ENCODE peak calls at places on chromosome 1, in four cellular contexts. V is heart right ventricle, D is kidney epithelial cell, O is mesothelial cell of epicardium. U is an unnamed sample.

GRCh38 chr1:162023181-162023546 is 505 bp downstream of the OLFML2B start:
- DNase-seq in V (no peak), D (no peak), O (no peak), U (no peak)

GRCh38 chr1:90347366-90347765 is 352.5 kb downstream of the ZNF326 start:
- DNase-seq in O (no peak), V (no peak), D (no peak), U (no peak)

GRCh38 chr1:176744142-176744541 is 281.2 kb downstream of the PAPPA2 start:
- DNase-seq in D (no peak), O (no peak), V (no peak), U (no peak)

GRCh38 chr1:231107600-231108326 is 54.1 kb upstream of the TRIM67 start:
- DNase-seq in D (no peak), O (no peak), V (no peak), U (no peak)

GRCh38 chr1:21212126-21212525 is 35.4 kb upstream of the EIF4G3 start:
- DNase-seq in O (no peak), V (no peak), D (no peak), U (no peak)

GRCh38 chr1:3440282-3440681 is 14.2 kb upstream of the ARHGEF16 start:
- DNase-seq in V (no peak), O (no peak), D (no peak), U (no peak)

GRCh38 chr1:154716012-154716411 is 108.0 kb upstream of the ADAR start:
- DNase-seq in V (no peak), D (no peak), O (no peak), U (peak; percentile 66)

GRCh38 chr1:236058141-236058626 is 6.7 kb downstream of the NID1 start:
- DNase-seq in V (no peak), O (no peak), D (no peak), U (no peak)

GRCh38 chr1:89946532-89946931 is 48.4 kb upstream of the ZNF326 start:
- DNase-seq in O (no peak), D (no peak), V (no peak), U (no peak)

GRCh38 chr1:92754000-92754787 is 30.7 kb downstream of the EVI5 start:
- DNase-seq in V (no peak), D (no peak), O (no peak), U (no peak)

GRCh38 chr1:61873581-61873980 is 131.3 kb downstream of the PATJ start:
- DNase-seq in O (no peak), D (no peak), V (no peak), U (no peak)

GRCh38 chr1:184315254-184315653 is 71.6 kb upstream of the C1orf21 start:
- DNase-seq in D (no peak), V (no peak), O (no peak), U (no peak)

GRCh38 chr1:1168156-1168450 is 5.6 kb upstream of the TTLL10 start:
- DNase-seq in O (no peak), V (no peak), D (no peak), U (no peak)

GRCh38 chr1:212234431-212235298 is 50.5 kb upstream of the PPP2R5A start:
- DNase-seq in V (peak; percentile 73), O (no peak), D (peak; percentile 93), U (peak; percentile 78)

GRCh38 chr1:94072840-94073516 is 48.0 kb downstream of the ABCA4 start:
- DNase-seq in O (no peak), V (no peak), D (no peak), U (no peak)

GRCh38 chr1:226808501-226808900 is 61.9 kb upstream of the PSEN2 start:
- DNase-seq in V (no peak), D (no peak), O (no peak), U (no peak)

GRCh38 chr1:9207086-9207485 is 27.5 kb upstream of the H6PD start:
- DNase-seq in V (no peak), D (no peak), O (no peak), U (no peak)

GRCh38 chr1:214816603-214817002 is 213.6 kb downstream of the CENPF start:
- DNase-seq in D (no peak), O (no peak), V (no peak), U (no peak)
- TF ChIP-seq CTCF in D (peak; percentile 9), O (no peak), V (no peak), U (no peak)

GRCh38 chr1:160519542-160520435 is 3.3 kb downstream of the SLAMF6 start:
- DNase-seq in V (no peak), O (no peak), D (no peak), U (no peak)
- TF ChIP-seq CTCF in V (no peak), O (peak; percentile 41), D (no peak), U (no peak)

DNA sequence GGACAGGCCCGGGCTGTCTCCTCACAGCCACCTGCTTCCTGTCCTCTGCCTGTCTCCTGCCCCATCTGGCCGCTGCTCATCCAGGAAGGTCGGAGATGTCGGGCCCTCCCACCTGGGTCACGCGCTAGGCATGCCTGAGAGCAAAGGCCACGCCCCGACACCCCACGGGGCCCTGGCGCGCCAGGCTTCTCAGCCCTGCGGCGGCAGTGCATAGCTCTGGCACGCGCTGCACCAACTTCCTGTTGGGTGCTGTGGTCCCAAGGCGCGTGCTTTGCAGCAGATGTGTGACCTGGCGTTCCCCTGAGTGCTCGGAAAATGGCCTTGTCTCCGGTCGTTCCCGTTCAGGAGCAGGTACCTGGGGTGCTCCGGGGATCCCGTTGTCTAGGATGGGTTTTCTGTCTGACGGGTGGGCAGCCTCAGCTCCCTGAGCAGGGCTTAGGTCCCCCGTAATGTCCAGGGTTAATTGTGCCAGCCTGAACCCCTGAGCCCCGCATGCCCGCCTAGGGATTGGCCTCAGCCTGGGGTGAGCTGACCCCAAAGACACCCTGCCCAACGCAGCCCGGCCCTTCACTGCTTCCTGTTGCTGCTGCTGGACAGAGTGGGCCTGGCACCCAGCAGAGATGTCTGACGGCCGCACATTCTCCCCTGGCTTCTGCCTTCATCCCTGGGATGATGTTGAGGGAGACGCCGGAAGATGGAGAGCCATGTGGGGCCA is 19.4 kb upstream of the KCNAB2 start:
- DNase-seq in O (no peak), V (peak; percentile 81), D (no peak), U (peak; percentile 65)
- TF ChIP-seq CTCF in O (no peak), V (no peak), D (no peak), U (no peak)

DNA sequence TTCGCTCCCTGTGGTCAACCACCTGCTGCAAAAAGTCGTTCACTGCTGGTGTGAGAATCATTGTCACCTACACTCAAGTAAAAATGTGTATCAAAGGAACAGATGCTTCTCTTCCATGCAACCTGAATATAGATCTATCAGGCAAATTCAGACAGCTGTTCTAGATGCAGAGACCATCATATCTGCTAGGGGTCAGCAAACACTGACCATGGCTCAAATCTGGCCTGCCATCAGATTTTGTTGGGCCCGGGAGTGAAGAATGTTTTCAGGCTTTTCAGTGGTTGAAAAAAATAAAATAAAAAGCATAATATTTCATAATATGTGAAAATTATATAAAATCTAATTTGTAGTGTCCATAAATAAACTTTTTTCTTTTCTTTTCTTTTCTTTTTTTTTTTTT is 199.6 kb downstream of the RGS7 start:
- DNase-seq in V (no peak), D (no peak), O (no peak), U (no peak)
- TF ChIP-seq CTCF in V (no peak), D (no peak), O (no peak), U (no peak)

U was measured in right atrium auricular region.